ENCODE peak calls at places on chromosomes 6 and 20, in five cellular contexts. I is hepatocyte, C is GM23338, G is fibroblast of lung, F is HCT116. T is an unnamed sample.

GRCh38 chr6:160343144-160343543 is 5.0 kb upstream of the SLC22A3 start:
- DNase-seq in C (no peak), I (no peak), F (no peak), G (no peak), T (no peak)

GRCh38 chr20:35615667-35616464 is at the start of gene SPAG4:
- DNase-seq in C (peak), G (peak), I (peak), F (no peak), T (no peak)

GRCh38 chr6:36788768-36789167 is 50.5 kb downstream of the CPNE5 start:
- DNase-seq in G (peak), I (no peak), C (peak), F (no peak), T (no peak)

GRCh38 chr6:128156315-128157111 is 255.7 kb upstream of the THEMIS start:
- DNase-seq in F (no peak), C (no peak), I (no peak), G (no peak), T (no peak)

GRCh38 chr20:36461600-36462439 is 79.5 kb upstream of the MYL9 start:
- DNase-seq in I (peak), G (peak), C (peak), F (no peak), T (peak)

GRCh38 chr20:50439539-50440453 is 70.4 kb upstream of the PTPN1 start:
- DNase-seq in C (no peak), F (peak), I (no peak), G (no peak), T (no peak)

GRCh38 chr6:20220345-20220744 is 8.1 kb upstream of the MBOAT1 start:
- DNase-seq in C (no peak), F (no peak), G (no peak), I (no peak), T (no peak)

GRCh38 chr20:63745424-63745805 is 5.8 kb downstream of the SLC2A4RG start:
- DNase-seq in G (no peak), F (no peak), C (no peak), I (no peak), T (no peak)

GRCh38 chr20:25233016-25233772 is 14.7 kb upstream of the PYGB start:
- DNase-seq in I (peak), G (peak), F (no peak), C (no peak), T (peak)

GRCh38 chr6:6332240-6332639 is 11.8 kb upstream of the F13A1 start:
- DNase-seq in G (no peak), C (no peak), I (no peak), F (no peak), T (no peak)

GRCh38 chr20:59836768-59837167 is 96.7 kb downstream of the SYCP2 start:
- DNase-seq in F (no peak), C (peak), G (no peak), I (no peak), T (no peak)

GRCh38 chr20:37298190-37298939 is 8.9 kb downstream of the MANBAL start:
- DNase-seq in G (peak), I (no peak), F (no peak), C (no peak), T (no peak)

GRCh38 chr20:44485078-44485829 is 9.6 kb downstream of the TTPAL start:
- DNase-seq in G (no peak), I (no peak), F (no peak), C (no peak), T (no peak)

GRCh38 chr6:101080597-101080996 is 199.5 kb upstream of the ASCC3 start:
- DNase-seq in C (no peak), F (no peak), G (peak), I (no peak), T (no peak)

GRCh38 chr20:16189371-16189770 is 383.9 kb downstream of the KIF16B start:
- DNase-seq in C (no peak), I (no peak), F (no peak), G (no peak), T (peak)

GRCh38 chr6:123462141-123462540 is 174.6 kb downstream of the TRDN start:
- DNase-seq in G (no peak), I (no peak), F (no peak), C (no peak), T (no peak)

GRCh38 chr6:148635070-148635743 is 111.6 kb upstream of the UST start:
- DNase-seq in F (no peak), C (no peak), G (no peak), I (no peak), T (no peak)

GRCh38 chr6:69294407-69294806 is 502.4 kb downstream of the LMBRD1 start:
- DNase-seq in I (no peak), G (no peak), F (no peak), C (no peak), T (no peak)

GRCh38 chr20:41231850-41232249 is 85.7 kb downstream of the ZHX3 start:
- DNase-seq in G (no peak), F (no peak), C (no peak), I (no peak), T (no peak)

GRCh38 chr6:47715782-47716181 is 17.4 kb downstream of the ADGRF4 start:
- DNase-seq in G (no peak), C (no peak), F (no peak), I (no peak), T (no peak)

GRCh38 chr6:12034831-12035230 is 22.7 kb downstream of the HIVEP1 start:
- DNase-seq in G (peak), F (no peak), I (no peak), C (no peak), T (no peak)

GRCh38 chr20:44428174-44429016 is 47.3 kb upstream of the TTPAL start:
- DNase-seq in I (no peak), C (no peak), G (no peak), F (no peak), T (no peak)

GRCh38 chr6:142173980-142174379 is 26.9 kb downstream of the VTA1 start:
- DNase-seq in I (no peak), C (no peak), F (no peak), G (no peak), T (no peak)

GRCh38 chr6:44451803-44452690 is 64.5 kb downstream of the CDC5L start:
- DNase-seq in G (no peak), C (no peak), I (no peak), F (no peak), T (no peak)

GRCh38 chr6:142088858-142089216 is 43.9 kb upstream of the GJE1 start:
- DNase-seq in F (no peak), I (peak), G (peak), C (peak), T (peak)

GRCh38 chr6:168956884-168957730 is 296.5 kb downstream of the THBS2 start:
- DNase-seq in G (peak), C (peak), F (peak), I (peak), T (peak)

GRCh38 chr6:17237246-17237645 is 43.9 kb upstream of the RBM24 start:
- DNase-seq in G (no peak), I (no peak), F (no peak), C (no peak), T (no peak)

GRCh38 chr6:168363302-168363701 is 43.7 kb upstream of the DACT2 start:
- DNase-seq in G (no peak), I (no peak), F (no peak), C (no peak), T (no peak)

GRCh38 chr6:8743146-8743745 is 307.9 kb upstream of the SLC35B3 start:
- DNase-seq in G (no peak), F (peak), C (no peak), I (no peak), T (no peak)

GRCh38 chr20:37868998-37869861 is 33.7 kb upstream of the VSTM2L start:
- DNase-seq in I (no peak), C (peak), G (no peak), F (no peak), T (peak)

GRCh38 chr6:75244063-75244575 is 518 bp upstream of the COX7A2 start:
- DNase-seq in F (no peak), G (peak), C (no peak), I (peak), T (no peak)

GRCh38 chr20:61426361-61426760 is 174.3 kb downstream of the CDH4 start:
- DNase-seq in F (no peak), I (no peak), G (no peak), C (no peak), T (no peak)

GRCh38 chr6:135566311-135567068 is 69.0 kb upstream of the AHI1 start:
- DNase-seq in C (no peak), F (no peak), G (no peak), I (no peak), T (no peak)

GRCh38 chr6:43748765-43749164 is 21.2 kb upstream of the VEGFA start:
- DNase-seq in C (no peak), I (no peak), F (no peak), G (no peak), T (no peak)

DNA sequence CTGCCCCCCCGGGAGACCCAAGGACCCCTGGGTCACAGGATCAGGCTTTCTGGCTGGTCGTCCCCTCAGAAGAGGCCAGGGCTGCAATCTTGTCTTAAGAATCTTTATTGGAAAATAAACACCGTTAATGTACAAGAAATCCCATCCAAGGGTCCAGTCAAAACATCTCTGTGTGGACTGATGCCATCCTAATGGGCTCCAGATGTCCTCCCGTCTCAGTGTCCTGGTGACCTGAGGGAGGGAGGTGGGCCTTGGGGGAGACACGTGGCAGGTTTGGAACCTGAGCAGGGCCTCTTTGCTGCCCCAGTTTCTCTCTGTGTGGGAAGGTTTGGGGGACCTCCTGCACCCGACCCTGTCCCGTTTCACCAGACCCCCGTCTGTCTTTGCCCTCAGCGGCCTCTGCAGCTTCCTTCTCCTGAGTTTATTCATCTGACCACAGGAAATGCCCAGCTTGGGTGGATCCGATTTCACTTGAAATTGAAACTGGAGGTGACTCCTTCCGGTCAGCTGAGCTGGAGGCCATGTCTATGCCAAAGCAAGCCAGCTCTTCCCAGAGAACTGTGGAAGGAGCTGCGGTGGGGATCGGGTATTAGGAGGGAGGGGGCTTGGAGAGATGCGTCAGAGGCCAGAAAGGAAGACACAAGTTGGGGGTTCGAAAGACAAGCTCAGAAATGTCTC is 75.1 kb downstream of the SLC2A10 start:
- DNase-seq in C (no peak), G (peak), F (no peak), I (no peak), T (no peak)
- H2AFZ ChIP-seq in C (no peak), G (peak), F (no peak), I (no peak), T (no peak)

GRCh38 chr6:2562721-2563120 is 188.0 kb downstream of the MYLK4 start:
- DNase-seq in G (no peak), I (peak), C (no peak), F (no peak), T (no peak)

GRCh38 chr6:2558098-2558770 is 192.5 kb downstream of the MYLK4 start:
- DNase-seq in G (no peak), F (no peak), I (no peak), C (no peak), T (no peak)

GRCh38 chr6:2558861-2559811 is 191.6 kb downstream of the MYLK4 start:
- DNase-seq in I (no peak), C (no peak), G (no peak), F (no peak), T (no peak)

GRCh38 chr6:2560903-2561698 is 189.6 kb downstream of the MYLK4 start:
- DNase-seq in G (no peak), I (no peak), F (no peak), C (no peak), T (no peak)

GRCh38 chr6:2560140-2560818 is 190.4 kb downstream of the MYLK4 start:
- DNase-seq in C (no peak), G (no peak), I (no peak), F (no peak), T (no peak)
- TF ChIP-seq EZH2 in C (no peak), G (no peak), I (no peak), F (no peak), T (no peak)

DNA sequence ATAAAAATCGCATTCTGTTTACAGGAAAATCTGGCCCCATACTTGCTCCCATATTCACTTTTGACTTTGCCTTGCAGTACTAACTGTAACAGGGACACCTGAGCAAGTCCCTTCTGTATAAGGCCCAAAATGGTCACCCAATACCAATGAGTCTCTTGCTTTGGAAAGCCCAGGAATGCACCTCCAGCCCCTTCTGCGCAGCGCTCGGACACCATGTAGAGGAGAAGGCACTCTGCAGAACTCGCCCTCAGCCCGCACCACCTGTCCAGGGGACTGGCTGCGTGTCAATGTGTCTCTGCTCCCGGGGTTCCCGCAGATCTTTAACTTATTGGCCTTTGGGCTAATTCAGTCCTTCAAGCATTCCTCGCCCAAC is 746 bp upstream of the PRND start:
- DNase-seq in I (no peak), C (peak), F (no peak), G (no peak), T (peak)
- H2AFZ ChIP-seq in I (no peak), C (peak), F (peak), G (no peak), T (peak)

GRCh38 chr6:90610291-90610670 is 23.4 kb upstream of the MAP3K7 start:
- DNase-seq in I (no peak), F (no peak), G (peak), C (peak), T (peak)
- TF ChIP-seq EZH2 in I (peak), F (no peak), G (no peak), C (no peak), T (peak)

GRCh38 chr6:130888246-130888645 is 61.0 kb downstream of the SMLR1 start:
- DNase-seq in G (no peak), I (no peak), F (no peak), C (no peak), T (no peak)
- H2AFZ ChIP-seq in G (no peak), I (no peak), F (no peak), C (no peak), T (no peak)

GRCh38 chr20:18056174-18057105 is 1.3 kb downstream of the OVOL2 start:
- DNase-seq in C (peak), G (peak), I (peak), F (no peak), T (peak)
- TF ChIP-seq EZH2 in C (peak), G (peak), I (peak), F (no peak), T (peak)

DNA sequence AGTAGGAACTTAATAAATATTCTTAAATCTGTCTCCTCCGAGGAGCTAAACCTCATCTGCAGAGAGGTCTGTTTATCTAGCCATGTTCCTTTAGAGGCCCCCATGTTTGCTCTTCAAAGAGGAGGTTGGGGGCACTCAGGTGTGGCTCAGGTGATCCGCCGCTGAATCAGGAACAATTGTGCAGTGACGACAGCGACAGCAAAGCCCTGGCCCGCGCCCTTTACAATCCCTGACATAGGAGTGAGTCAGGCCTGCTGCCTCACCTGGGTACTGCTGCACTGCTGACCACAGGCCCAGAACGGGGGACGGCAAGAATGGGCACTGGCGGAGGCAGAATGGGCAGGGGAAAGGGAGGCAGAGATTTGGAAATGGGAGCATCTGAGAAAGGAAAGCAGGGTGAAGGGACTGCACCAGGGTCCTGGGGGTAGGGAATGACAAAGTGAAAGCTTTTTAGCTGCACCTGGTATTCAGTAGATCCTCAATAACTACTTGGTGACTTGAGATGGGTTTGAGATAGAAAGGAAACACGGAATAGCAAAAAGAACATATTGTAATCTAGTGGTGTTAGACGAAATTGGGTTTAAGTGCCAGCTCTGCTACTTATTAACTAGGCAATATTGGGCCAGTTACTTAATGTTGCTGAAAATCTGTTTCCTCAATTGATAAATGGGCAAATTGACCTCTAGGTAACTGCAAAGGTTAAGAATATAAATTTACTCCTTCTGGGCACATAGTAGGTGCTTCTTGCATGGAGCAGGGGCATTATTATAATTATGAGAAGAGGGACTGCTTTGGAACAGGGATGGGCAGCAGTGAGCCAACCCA is 5.4 kb upstream of the IER3 start:
- DNase-seq in G (no peak), C (no peak), F (peak), I (peak), T (no peak)
- H2AFZ ChIP-seq in G (no peak), C (peak), F (no peak), I (no peak), T (no peak)

DNA sequence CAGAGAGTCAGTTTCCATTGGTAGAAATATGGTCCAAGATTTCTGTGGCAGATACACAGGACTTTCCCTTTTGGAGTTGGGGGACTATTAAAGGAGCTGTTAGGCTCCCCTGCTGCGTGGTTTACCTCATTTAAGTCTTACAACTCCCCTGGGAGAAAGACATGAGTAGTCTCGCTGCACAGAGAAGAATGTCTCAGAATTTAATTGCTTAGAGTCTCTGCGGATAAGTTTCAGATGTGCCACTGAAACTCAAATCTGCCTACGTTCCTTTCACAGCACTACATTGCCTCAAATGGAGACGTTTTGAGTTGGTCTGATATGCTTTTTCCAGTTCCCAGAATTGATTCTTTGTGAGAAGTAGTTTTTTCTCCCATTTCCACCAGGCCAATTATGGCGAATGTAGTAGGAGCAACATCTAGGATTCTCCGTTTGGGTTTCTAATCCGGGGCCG is 585 bp upstream of the SLC35F1 start:
- DNase-seq in C (no peak), G (no peak), F (no peak), I (no peak), T (peak)
- TF ChIP-seq EZH2 in C (no peak), G (no peak), F (no peak), I (no peak), T (no peak)